ENCODE peak calls at places on chromosomes 2 and 18, in five cellular contexts. L is nephron progenitor cell, K is IMR-90, F is GM23338, G is sigmoid colon. T is an unnamed sample.

GRCh38 chr2:170218931-170219330 is 41.0 kb downstream of the MYO3B start:
- DNase-seq in L (no peak), K (no peak), F (no peak), G (no peak), T (no peak)

GRCh38 chr2:237723613-237724012 is 75.0 kb upstream of the RBM44 start:
- DNase-seq in L (no peak), K (peak), F (peak), G (peak), T (peak)

GRCh38 chr2:12043131-12043530 is 296.7 kb downstream of the LPIN1 start:
- DNase-seq in L (no peak), K (no peak), F (no peak), G (no peak), T (no peak)

GRCh38 chr2:54634564-54635511 is 88.6 kb upstream of the EML6 start:
- DNase-seq in L (peak), K (peak), F (peak), G (peak), T (peak)

GRCh38 chr2:88452980-88453582 is 588 bp upstream of the FOXI3 start:
- DNase-seq in L (peak), K (no peak), F (peak), G (no peak), T (no peak)

GRCh38 chr2:41294331-41294730 is 753.5 kb upstream of the PKDCC start:
- DNase-seq in L (peak), K (peak), F (peak), G (no peak), T (no peak)

GRCh38 chr2:6372317-6372903 is 493.3 kb downstream of the CMPK2 start:
- DNase-seq in L (no peak), K (peak), F (no peak), G (no peak), T (no peak)

GRCh38 chr2:54475285-54475684 is 19.2 kb downstream of the SPTBN1 start:
- DNase-seq in L (no peak), K (no peak), F (no peak), G (no peak), T (no peak)

GRCh38 chr18:49490246-49490762 is 3.3 kb upstream of the C18orf32 start:
- DNase-seq in L (no peak), K (no peak), F (no peak), G (no peak), T (no peak)

GRCh38 chr2:122755281-122755780 is 999.9 kb downstream of the TSN start:
- DNase-seq in L (no peak), K (no peak), F (no peak), G (no peak), T (no peak)

GRCh38 chr18:32057624-32058165 is 34.0 kb upstream of the RNF138 start:
- DNase-seq in L (no peak), K (no peak), F (peak), G (no peak), T (no peak)

GRCh38 chr2:43199492-43200481 is 26.6 kb downstream of the ZFP36L2 start:
- DNase-seq in L (no peak), K (peak), F (no peak), G (no peak), T (no peak)

GRCh38 chr18:8705941-8706544 is 687 bp downstream of the MTCL1 start:
- DNase-seq in L (peak), K (no peak), F (peak), G (peak), T (peak)

GRCh38 chr2:68365087-68365486 is at the start of gene PLEK:
- DNase-seq in L (no peak), K (no peak), F (no peak), G (peak), T (no peak)

GRCh38 chr2:47945036-47945781 is 38.9 kb upstream of the FBXO11 start:
- DNase-seq in L (no peak), K (no peak), F (no peak), G (no peak), T (no peak)

GRCh38 chr18:58823385-58823784 is 41.3 kb upstream of the ZNF532 start:
- DNase-seq in L (no peak), K (no peak), F (no peak), G (no peak), T (no peak)

GRCh38 chr2:67797801-67798535 is 264.8 kb downstream of the C1D start:
- DNase-seq in L (no peak), K (peak), F (no peak), G (no peak), T (no peak)

GRCh38 chr18:58605027-58606020 is 23.6 kb downstream of the ALPK2 start:
- DNase-seq in L (no peak), K (peak), F (no peak), G (no peak), T (no peak)

GRCh38 chr18:9765505-9765904 is 57.4 kb downstream of the RAB31 start:
- DNase-seq in L (no peak), K (no peak), F (peak), G (no peak), T (no peak)

GRCh38 chr2:18380316-18380715 is 180.1 kb downstream of the RDH14 start:
- DNase-seq in L (no peak), K (no peak), F (no peak), G (no peak), T (no peak)

GRCh38 chr18:77058186-77058847 is 74.3 kb downstream of the MBP start:
- DNase-seq in L (no peak), K (no peak), F (no peak), G (peak), T (no peak)

GRCh38 chr2:53129851-53130250 is 637.8 kb upstream of the CHAC2 start:
- DNase-seq in L (no peak), K (peak), F (no peak), G (no peak), T (no peak)

GRCh38 chr18:58026395-58026794 is 17.6 kb upstream of the NEDD4L start:
- DNase-seq in L (no peak), K (peak), F (peak), G (no peak), T (no peak)

GRCh38 chr2:71530246-71530986 is 77.1 kb downstream of the DYSF start:
- DNase-seq in L (peak), K (peak), F (peak), G (peak), T (peak)

GRCh38 chr18:48390641-48391040 is 18.5 kb downstream of the ZBTB7C start:
- DNase-seq in L (no peak), K (no peak), F (no peak), G (no peak), T (no peak)

GRCh38 chr2:230230087-230230486 is 4.6 kb downstream of the SP140 start:
- DNase-seq in L (no peak), K (peak), F (peak), G (no peak), T (no peak)

GRCh38 chr2:127140543-127140942 is 33.6 kb upstream of the BIN1 start:
- DNase-seq in L (no peak), K (no peak), F (no peak), G (no peak), T (no peak)

GRCh38 chr2:71609441-71609840 is 156.1 kb downstream of the DYSF start:
- DNase-seq in L (no peak), K (no peak), F (no peak), G (peak), T (no peak)

GRCh38 chr2:188449570-188449969 is 157.9 kb downstream of the GULP1 start:
- DNase-seq in L (no peak), K (no peak), F (no peak), G (no peak), T (no peak)

GRCh38 chr18:76458522-76459311 is 36.3 kb downstream of the ZNF516 start:
- DNase-seq in L (no peak), K (no peak), F (no peak), G (peak), T (no peak)

DNA sequence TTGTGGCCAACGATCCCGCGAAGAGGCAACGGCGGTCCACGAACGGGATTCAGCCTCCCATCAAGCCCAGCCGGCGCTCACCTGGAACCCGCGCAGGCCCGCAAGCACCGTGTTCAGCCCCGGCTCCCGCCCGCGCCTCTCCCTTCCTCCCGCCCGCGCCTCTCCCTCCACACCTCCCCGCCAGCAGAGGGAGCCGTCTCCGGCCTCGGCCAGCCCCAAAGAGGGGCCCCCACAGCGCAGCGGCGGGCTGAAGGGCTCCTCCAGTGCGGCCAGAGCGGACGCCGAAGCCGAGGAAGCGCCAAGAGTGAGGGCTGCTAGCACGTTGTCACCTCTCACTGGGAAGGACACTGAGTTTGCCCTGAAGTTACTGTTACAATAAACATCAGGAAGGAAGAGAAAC is 55.3 kb upstream of the LAPTM4A start:
- DNase-seq in L (peak), K (no peak), F (peak), G (no peak), T (no peak)
- TF ChIP-seq CTCF in L (peak), K (peak), F (peak), G (peak), T (peak)

DNA sequence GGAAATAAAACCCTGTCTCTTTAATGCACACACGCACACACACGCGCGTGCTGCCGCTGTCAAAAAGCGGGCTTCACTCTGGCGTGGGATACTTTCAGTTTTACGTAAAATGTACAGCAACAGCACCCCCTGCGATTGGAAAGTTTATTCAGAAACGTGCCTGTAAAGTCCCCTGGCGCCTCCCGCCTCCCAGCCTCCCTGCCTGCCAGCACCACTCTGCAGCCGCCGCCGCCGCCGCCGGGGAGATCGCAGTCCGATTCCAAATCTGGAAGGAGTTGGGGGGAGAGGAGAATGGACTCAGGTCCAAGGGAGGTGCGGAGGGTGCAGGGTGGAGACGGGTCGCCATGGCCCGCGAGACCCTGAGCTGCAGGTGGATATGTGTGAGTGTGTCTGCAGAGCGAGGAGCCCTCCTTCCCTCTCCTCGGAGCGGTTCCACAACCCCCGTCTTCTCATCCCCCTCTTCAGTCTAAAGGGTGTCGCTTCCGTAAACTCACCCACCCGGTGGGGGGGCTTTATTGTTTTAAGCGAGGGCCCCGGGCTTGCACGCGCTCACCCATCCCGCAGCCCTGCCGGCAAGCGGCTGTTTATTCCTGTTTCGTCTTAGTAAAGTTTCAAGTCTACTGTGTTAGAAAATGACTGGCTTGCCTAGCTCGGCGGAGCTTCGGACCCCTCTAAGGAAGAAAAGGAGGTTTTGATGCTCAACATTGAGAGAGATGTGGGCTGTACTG is 1.8 kb upstream of the BCL11A start:
- DNase-seq in L (peak), K (peak), F (peak), G (peak), T (peak)
- TF ChIP-seq CTCF in L (no peak), K (peak), F (no peak), G (peak), T (peak)

GRCh38 chr18:23453657-23454011 is 547 bp downstream of the RIOK3 start:
- DNase-seq in L (no peak), K (peak), F (no peak), G (no peak), T (no peak)
- TF ChIP-seq CTCF in L (no peak), K (no peak), F (no peak), G (no peak), T (no peak)

GRCh38 chr18:36899289-36899688 is 70.4 kb downstream of the KIAA1328 start:
- DNase-seq in L (no peak), K (peak), F (peak), G (no peak), T (peak)
- TF ChIP-seq CTCF in L (peak), K (peak), F (peak), G (no peak), T (peak)

DNA sequence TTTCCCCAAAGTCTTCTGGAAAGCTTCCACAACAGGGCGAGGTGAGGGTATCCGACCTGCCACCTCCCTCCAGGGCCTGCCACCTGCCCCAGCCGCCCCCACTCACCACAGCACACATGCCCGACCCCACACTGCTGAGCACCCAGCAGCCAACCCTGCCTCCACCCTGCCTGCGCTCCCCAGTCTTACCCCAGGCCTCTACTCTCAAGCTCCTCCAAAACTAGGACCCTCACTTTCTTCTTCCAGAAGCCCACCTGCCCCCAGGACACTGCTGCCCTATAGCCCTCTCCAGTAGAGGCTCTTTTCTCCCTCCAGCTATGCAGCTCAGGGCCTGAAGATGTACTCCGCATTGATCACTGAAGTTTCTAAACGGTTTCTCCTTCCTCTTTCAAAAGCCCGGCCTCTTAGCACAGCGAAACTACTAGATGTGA is 128.9 kb upstream of the SLC1A4 start:
- DNase-seq in L (no peak), K (no peak), F (no peak), G (no peak), T (peak)
- TF ChIP-seq CTCF in L (no peak), K (no peak), F (no peak), G (no peak), T (no peak)

GRCh38 chr2:72951303-72952095 is 34.2 kb downstream of the EMX1 start:
- DNase-seq in L (no peak), K (no peak), F (peak), G (no peak), T (no peak)

GRCh38 chr2:72953528-72953927 is 36.2 kb downstream of the EMX1 start:
- DNase-seq in L (no peak), K (no peak), F (no peak), G (no peak), T (no peak)

GRCh38 chr2:72950558-72951255 is 33.4 kb downstream of the EMX1 start:
- DNase-seq in L (no peak), K (no peak), F (no peak), G (no peak), T (no peak)

GRCh38 chr2:72952961-72953360 is 35.6 kb downstream of the EMX1 start:
- DNase-seq in L (no peak), K (no peak), F (no peak), G (no peak), T (no peak)

DNA sequence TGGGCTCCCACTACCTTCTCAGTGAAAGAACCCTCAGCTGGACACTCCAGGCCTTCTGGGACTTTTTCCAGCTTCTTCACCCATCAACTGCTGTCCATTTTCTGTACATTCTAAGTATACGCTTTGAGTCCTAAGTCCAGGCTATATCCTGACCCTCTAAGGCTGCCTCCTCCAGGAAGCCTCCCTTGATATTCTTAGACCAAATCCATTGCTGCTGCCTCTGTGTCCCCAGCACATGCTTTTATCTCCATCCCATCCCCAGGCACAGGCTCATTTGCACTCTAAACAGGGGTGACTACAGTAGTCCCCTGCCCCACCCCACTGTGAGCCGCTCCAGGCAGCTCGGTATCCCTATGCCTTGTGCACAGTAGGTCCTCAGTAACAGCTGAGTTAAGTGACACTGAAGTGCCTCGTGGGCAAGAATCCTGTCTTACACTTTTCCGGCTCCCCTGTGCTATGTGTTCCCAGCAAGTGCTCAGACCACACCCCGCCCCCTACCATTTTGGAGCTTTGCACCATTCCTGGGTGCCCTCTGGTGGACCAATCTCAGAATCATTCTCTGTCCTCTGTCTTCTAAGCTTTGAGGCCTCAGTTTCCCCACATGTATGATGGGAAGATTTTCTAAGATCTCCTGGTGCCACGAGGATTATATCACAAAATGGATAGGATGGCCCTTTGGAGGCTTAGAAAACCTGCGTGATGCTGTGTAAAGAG is 34.9 kb downstream of the EMX1 start:
- DNase-seq in L (no peak), K (no peak), F (peak), G (no peak), T (no peak)
- TF ChIP-seq CTCF in L (no peak), K (peak), F (peak), G (no peak), T (no peak)

GRCh38 chr2:35871672-35872071 is 483.9 kb upstream of the CRIM1 start:
- DNase-seq in L (no peak), K (no peak), F (peak), G (no peak), T (no peak)
- TF ChIP-seq CTCF in L (no peak), K (no peak), F (peak), G (no peak), T (no peak)

DNA sequence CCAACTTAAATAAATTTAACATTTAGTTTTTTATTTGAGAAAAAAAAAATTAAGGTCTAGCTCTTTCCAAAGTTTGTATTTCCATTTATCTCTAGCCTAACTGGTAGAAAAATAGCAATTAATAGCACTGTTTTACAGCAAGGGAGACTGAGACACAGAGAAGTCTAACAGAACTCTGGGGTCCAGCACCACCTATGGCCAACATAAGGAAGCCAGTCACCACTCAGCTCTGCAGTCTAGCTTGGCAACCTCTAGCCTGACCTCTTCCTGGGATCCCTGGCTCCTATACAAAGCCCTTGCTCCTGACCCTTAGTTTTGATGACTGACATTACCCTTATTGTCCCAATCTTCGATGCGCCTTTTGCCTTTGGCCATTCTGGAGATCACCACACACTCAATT is 114.1 kb upstream of the TLK1 start:
- DNase-seq in L (no peak), K (no peak), F (no peak), G (no peak), T (no peak)
- TF ChIP-seq CTCF in L (no peak), K (no peak), F (peak), G (no peak), T (no peak)

DNA sequence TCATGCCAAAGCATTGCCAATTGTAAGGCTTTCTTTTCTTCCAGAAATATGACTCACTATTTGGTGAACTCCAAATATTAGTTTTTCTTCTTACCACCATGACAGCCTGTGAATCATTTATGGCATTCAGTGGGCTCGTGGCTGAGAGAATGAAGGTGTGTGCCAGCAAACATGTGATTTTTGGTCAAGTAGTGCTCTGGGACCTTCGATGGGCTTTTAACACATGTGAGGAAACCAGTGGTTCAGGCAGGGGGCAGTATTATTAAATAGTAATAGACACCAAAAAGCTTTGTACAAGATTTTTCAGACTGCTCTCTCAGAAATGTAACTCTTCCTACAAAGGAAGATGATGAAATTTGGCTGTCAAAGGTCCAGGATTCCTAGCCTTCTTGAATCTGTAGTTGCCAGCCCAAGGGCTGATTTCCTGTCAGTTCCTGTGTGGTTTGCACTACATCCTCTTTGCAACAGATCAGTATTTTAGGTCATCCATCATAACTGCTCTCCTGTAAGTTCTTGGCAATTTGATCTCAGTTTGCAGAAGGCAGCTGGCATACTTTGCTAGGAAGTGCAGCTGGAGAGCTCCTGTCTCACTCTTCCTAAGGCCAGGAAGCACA is 64.3 kb downstream of the BABAM2 start:
- DNase-seq in L (no peak), K (peak), F (no peak), G (peak), T (peak)
- TF ChIP-seq CTCF in L (no peak), K (peak), F (no peak), G (peak), T (peak)

GRCh38 chr18:73774836-73775509 is 372.7 kb downstream of the FBXO15 start:
- DNase-seq in L (peak), K (no peak), F (peak), G (no peak), T (no peak)
- TF ChIP-seq CTCF in L (no peak), K (no peak), F (peak), G (no peak), T (no peak)